ENCODE peak calls at places on chromosome 10, in eight cellular contexts. One of them, this sample, is unnamed.

GRCh38 chr10:21493841-21494220 is 31.7 kb downstream of the SKIDA1 start:
- DNase-seq in brain microvascular endothelial cell: no peak
- DNase-seq in endodermal cell: no peak
- DNase-seq in mesothelial cell of epicardium: no peak
- DNase-seq in RWPE1: no peak
- DNase-seq in GM10248: no peak
- DNase-seq in colonic mucosa: no peak
- DNase-seq in GM12865: no peak
- DNase-seq in this sample: no peak

GRCh38 chr10:110425684-110426293 is 71.9 kb upstream of the DUSP5 start:
- DNase-seq in brain microvascular endothelial cell: peak
- DNase-seq in endodermal cell: no peak
- DNase-seq in mesothelial cell of epicardium: no peak
- DNase-seq in RWPE1: no peak
- DNase-seq in GM10248: peak
- DNase-seq in colonic mucosa: no peak
- DNase-seq in GM12865: peak
- DNase-seq in this sample: no peak

GRCh38 chr10:88515235-88515634 is 67.9 kb downstream of the RNLS start:
- DNase-seq in brain microvascular endothelial cell: no peak
- DNase-seq in endodermal cell: no peak
- DNase-seq in mesothelial cell of epicardium: no peak
- DNase-seq in RWPE1: no peak
- DNase-seq in GM10248: no peak
- DNase-seq in colonic mucosa: no peak
- DNase-seq in GM12865: no peak
- DNase-seq in this sample: no peak

GRCh38 chr10:18583575-18584270 is 67.7 kb downstream of the NSUN6 start:
- DNase-seq in brain microvascular endothelial cell: no peak
- DNase-seq in endodermal cell: peak
- DNase-seq in mesothelial cell of epicardium: no peak
- DNase-seq in RWPE1: no peak
- DNase-seq in GM10248: no peak
- DNase-seq in colonic mucosa: no peak
- DNase-seq in GM12865: no peak
- DNase-seq in this sample: no peak

GRCh38 chr10:112783653-112784426 is 166.2 kb upstream of the TCF7L2 start:
- DNase-seq in brain microvascular endothelial cell: no peak
- DNase-seq in endodermal cell: no peak
- DNase-seq in mesothelial cell of epicardium: no peak
- DNase-seq in RWPE1: no peak
- DNase-seq in GM10248: no peak
- DNase-seq in colonic mucosa: no peak
- DNase-seq in GM12865: no peak
- DNase-seq in this sample: no peak

GRCh38 chr10:33032354-33033254 is 74.6 kb upstream of the ITGB1 start:
- DNase-seq in brain microvascular endothelial cell: peak
- DNase-seq in endodermal cell: no peak
- DNase-seq in mesothelial cell of epicardium: no peak
- DNase-seq in RWPE1: peak
- DNase-seq in GM10248: no peak
- DNase-seq in colonic mucosa: no peak
- DNase-seq in GM12865: peak
- DNase-seq in this sample: no peak

GRCh38 chr10:69968830-69969229 is 83.8 kb upstream of the MACROH2A2 start:
- DNase-seq in brain microvascular endothelial cell: no peak
- DNase-seq in endodermal cell: peak
- DNase-seq in mesothelial cell of epicardium: no peak
- DNase-seq in RWPE1: no peak
- DNase-seq in GM10248: no peak
- DNase-seq in colonic mucosa: no peak
- DNase-seq in GM12865: peak
- DNase-seq in this sample: no peak

GRCh38 chr10:90804354-90804753 is 53.5 kb downstream of the HTR7 start:
- DNase-seq in brain microvascular endothelial cell: no peak
- DNase-seq in endodermal cell: no peak
- DNase-seq in mesothelial cell of epicardium: no peak
- DNase-seq in RWPE1: no peak
- DNase-seq in GM10248: no peak
- DNase-seq in colonic mucosa: no peak
- DNase-seq in GM12865: no peak
- DNase-seq in this sample: no peak

GRCh38 chr10:76209135-76209534 is 777.7 kb downstream of the LRMDA start:
- DNase-seq in brain microvascular endothelial cell: peak
- DNase-seq in endodermal cell: peak
- DNase-seq in mesothelial cell of epicardium: no peak
- DNase-seq in RWPE1: no peak
- DNase-seq in GM10248: no peak
- DNase-seq in colonic mucosa: no peak
- DNase-seq in GM12865: no peak
- DNase-seq in this sample: no peak

GRCh38 chr10:90975096-90975495 is 54.2 kb upstream of the ANKRD1 start:
- DNase-seq in brain microvascular endothelial cell: no peak
- DNase-seq in endodermal cell: no peak
- DNase-seq in mesothelial cell of epicardium: no peak
- DNase-seq in RWPE1: no peak
- DNase-seq in GM10248: no peak
- DNase-seq in colonic mucosa: no peak
- DNase-seq in GM12865: no peak
- DNase-seq in this sample: no peak

GRCh38 chr10:69657866-69658265 is 27.8 kb downstream of the FAM241B start:
- DNase-seq in brain microvascular endothelial cell: no peak
- DNase-seq in endodermal cell: no peak
- DNase-seq in mesothelial cell of epicardium: no peak
- DNase-seq in RWPE1: no peak
- DNase-seq in GM10248: no peak
- DNase-seq in colonic mucosa: no peak
- DNase-seq in GM12865: no peak
- DNase-seq in this sample: no peak

GRCh38 chr10:43940898-43941777 is 292.5 kb upstream of the ZNF32 start:
- DNase-seq in brain microvascular endothelial cell: no peak
- DNase-seq in endodermal cell: peak
- DNase-seq in mesothelial cell of epicardium: no peak
- DNase-seq in RWPE1: no peak
- DNase-seq in GM10248: no peak
- DNase-seq in colonic mucosa: no peak
- DNase-seq in GM12865: no peak
- DNase-seq in this sample: no peak

GRCh38 chr10:62380002-62380401 is 5.8 kb downstream of the ZNF365 start:
- DNase-seq in brain microvascular endothelial cell: peak
- DNase-seq in endodermal cell: no peak
- DNase-seq in mesothelial cell of epicardium: no peak
- DNase-seq in RWPE1: peak
- DNase-seq in GM10248: no peak
- DNase-seq in colonic mucosa: no peak
- DNase-seq in GM12865: no peak
- DNase-seq in this sample: no peak

GRCh38 chr10:127979566-127979965 is 72.7 kb downstream of the PTPRE start:
- DNase-seq in brain microvascular endothelial cell: no peak
- DNase-seq in endodermal cell: no peak
- DNase-seq in mesothelial cell of epicardium: no peak
- DNase-seq in RWPE1: no peak
- DNase-seq in GM10248: no peak
- DNase-seq in colonic mucosa: no peak
- DNase-seq in GM12865: no peak
- DNase-seq in this sample: no peak

GRCh38 chr10:73858013-73858708 is 16.2 kb downstream of the CAMK2G start:
- DNase-seq in brain microvascular endothelial cell: no peak
- DNase-seq in endodermal cell: no peak
- DNase-seq in mesothelial cell of epicardium: no peak
- DNase-seq in RWPE1: no peak
- DNase-seq in GM10248: no peak
- DNase-seq in colonic mucosa: no peak
- DNase-seq in GM12865: no peak
- DNase-seq in this sample: no peak

DNA sequence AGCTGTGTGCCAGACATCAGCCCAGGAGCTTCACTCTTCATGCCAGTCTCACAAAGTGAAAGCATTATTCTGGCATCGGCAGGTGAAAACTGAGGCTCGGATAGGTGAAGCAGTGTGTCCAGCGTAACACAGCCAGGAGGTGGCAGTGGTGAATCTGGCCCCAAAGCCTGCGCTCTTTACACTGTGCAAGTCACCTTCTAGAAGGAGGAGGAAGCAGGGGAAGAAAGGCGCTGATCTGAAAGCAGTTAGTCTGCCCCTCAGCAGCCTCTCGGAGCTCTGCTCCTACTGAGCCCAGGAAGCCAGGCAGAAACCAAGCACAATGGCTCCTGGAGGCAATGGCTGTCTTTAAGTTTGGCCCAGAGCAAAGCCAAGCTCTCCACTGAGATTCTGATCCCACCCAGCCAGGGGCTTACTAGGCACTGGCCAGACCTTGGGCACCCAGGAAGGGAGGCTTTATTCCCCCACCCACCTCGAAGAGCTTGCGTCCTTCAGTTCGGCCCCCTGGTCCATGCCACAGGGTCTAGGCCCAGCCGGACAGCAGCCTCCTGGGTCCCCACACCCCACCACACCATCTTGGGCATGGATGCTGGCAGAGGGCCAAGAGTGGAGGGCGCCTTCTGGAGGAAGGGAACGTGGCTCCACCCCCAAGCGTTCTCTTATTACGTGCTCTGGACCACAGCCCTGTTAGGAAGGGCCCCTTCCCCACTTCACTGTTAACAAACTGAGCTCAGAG is 104.5 kb downstream of the GRID1 start:
- DNase-seq in brain microvascular endothelial cell: no peak
- DNase-seq in endodermal cell: peak
- DNase-seq in mesothelial cell of epicardium: no peak
- DNase-seq in RWPE1: peak
- DNase-seq in GM10248: peak
- DNase-seq in colonic mucosa: no peak
- DNase-seq in GM12865: peak
- DNase-seq in this sample: peak
- TF ChIP-seq CTCF in brain microvascular endothelial cell: no peak
- TF ChIP-seq CTCF in endodermal cell: peak
- TF ChIP-seq CTCF in mesothelial cell of epicardium: no peak
- TF ChIP-seq CTCF in RWPE1: no peak
- TF ChIP-seq CTCF in GM10248: peak
- TF ChIP-seq CTCF in colonic mucosa: peak
- TF ChIP-seq CTCF in GM12865: peak
- TF ChIP-seq CTCF in this sample: peak

DNA sequence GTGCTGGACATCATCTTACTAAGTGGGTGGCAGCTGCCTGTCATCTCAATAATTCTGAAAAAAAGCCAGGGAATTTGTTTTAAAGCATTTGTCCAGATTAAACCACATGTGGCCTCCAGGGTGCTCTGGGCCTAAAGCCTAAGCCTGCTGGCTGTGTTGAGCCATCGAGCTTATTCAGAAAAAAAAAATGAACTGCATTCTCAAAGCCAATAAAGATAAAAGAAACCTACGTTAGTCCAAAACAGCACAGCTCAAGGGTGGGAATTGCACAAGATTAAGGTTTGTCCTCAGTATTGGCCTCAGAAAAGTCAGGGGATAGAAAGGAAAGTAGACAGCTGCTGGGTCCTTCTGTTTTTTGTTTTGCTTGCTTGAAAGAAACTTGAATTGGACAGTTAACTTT is 22.6 kb upstream of the PRTFDC1 start:
- DNase-seq in brain microvascular endothelial cell: peak
- DNase-seq in endodermal cell: no peak
- DNase-seq in mesothelial cell of epicardium: no peak
- DNase-seq in RWPE1: no peak
- DNase-seq in GM10248: no peak
- DNase-seq in colonic mucosa: no peak
- DNase-seq in GM12865: no peak
- DNase-seq in this sample: no peak
- TF ChIP-seq CTCF in brain microvascular endothelial cell: peak
- TF ChIP-seq CTCF in endodermal cell: peak
- TF ChIP-seq CTCF in mesothelial cell of epicardium: no peak
- TF ChIP-seq CTCF in RWPE1: no peak
- TF ChIP-seq CTCF in GM10248: no peak
- TF ChIP-seq CTCF in colonic mucosa: no peak
- TF ChIP-seq CTCF in GM12865: no peak
- TF ChIP-seq CTCF in this sample: no peak

GRCh38 chr10:78290131-78290750 is 256.6 kb downstream of the RPS24 start:
- DNase-seq in brain microvascular endothelial cell: no peak
- DNase-seq in endodermal cell: peak
- DNase-seq in mesothelial cell of epicardium: no peak
- DNase-seq in RWPE1: no peak
- DNase-seq in GM10248: no peak
- DNase-seq in colonic mucosa: no peak
- DNase-seq in GM12865: no peak
- DNase-seq in this sample: no peak
- TF ChIP-seq CTCF in brain microvascular endothelial cell: peak
- TF ChIP-seq CTCF in endodermal cell: peak
- TF ChIP-seq CTCF in mesothelial cell of epicardium: no peak
- TF ChIP-seq CTCF in RWPE1: no peak
- TF ChIP-seq CTCF in GM10248: no peak
- TF ChIP-seq CTCF in colonic mucosa: no peak
- TF ChIP-seq CTCF in GM12865: no peak
- TF ChIP-seq CTCF in this sample: peak

DNA sequence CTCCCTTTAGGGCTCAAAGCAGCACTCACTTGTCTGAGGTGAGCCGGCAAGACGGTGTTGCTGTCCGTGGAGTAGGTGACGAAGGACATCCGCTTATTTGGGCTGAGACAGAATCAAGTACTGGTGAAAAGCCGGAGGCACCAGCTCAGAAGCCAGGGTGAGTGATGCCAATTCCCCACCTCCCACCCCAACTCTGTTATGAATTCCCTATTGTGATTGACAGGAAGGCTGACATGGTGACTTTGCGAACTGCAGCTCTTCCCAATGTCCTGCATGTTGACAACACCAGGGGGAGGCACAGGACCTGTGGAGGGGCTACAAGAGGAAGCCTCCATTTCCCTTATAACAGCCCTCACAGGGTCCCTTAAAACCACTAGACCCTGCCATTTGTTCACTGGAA is 52.3 kb upstream of the MSMB start:
- DNase-seq in brain microvascular endothelial cell: no peak
- DNase-seq in endodermal cell: peak
- DNase-seq in mesothelial cell of epicardium: no peak
- DNase-seq in RWPE1: no peak
- DNase-seq in GM10248: no peak
- DNase-seq in colonic mucosa: no peak
- DNase-seq in GM12865: no peak
- DNase-seq in this sample: no peak
- TF ChIP-seq CTCF in brain microvascular endothelial cell: no peak
- TF ChIP-seq CTCF in endodermal cell: peak
- TF ChIP-seq CTCF in mesothelial cell of epicardium: no peak
- TF ChIP-seq CTCF in RWPE1: no peak
- TF ChIP-seq CTCF in GM10248: no peak
- TF ChIP-seq CTCF in colonic mucosa: no peak
- TF ChIP-seq CTCF in GM12865: no peak
- TF ChIP-seq CTCF in this sample: no peak

DNA sequence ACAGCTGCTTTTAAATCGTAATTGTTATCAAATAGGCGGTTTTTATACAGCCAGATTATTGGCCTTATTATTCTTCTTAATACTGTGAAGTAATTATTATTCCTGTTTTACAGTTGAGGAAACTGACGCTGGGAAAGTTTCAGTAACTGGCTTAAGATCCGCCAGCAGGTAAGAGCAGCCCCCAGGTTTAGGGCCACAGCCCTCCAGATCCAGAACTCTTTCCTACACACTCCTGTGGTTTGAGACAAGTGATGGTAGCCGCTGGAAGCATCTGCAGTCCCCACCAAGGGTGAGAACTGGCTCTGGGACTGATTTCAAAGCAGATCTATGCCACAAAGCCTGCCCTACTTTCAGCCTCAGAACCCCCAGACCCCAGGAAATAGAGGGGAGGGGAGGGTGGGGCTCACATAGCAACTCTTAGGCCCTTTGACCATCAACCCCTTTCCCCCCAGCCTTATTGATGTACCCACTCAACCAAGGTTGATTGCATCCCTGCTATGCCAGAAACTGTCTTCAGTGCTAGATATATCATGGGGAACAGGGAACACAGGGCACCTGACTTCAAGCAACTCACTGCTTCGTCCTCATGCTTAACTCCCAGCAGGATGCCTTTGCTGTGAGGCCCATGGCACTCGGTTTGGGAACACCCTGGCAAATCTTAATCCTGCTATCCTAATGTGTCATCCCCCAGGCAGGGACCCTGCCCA is 2.9 kb upstream of the UNC5B start:
- DNase-seq in brain microvascular endothelial cell: no peak
- DNase-seq in endodermal cell: peak
- DNase-seq in mesothelial cell of epicardium: no peak
- DNase-seq in RWPE1: no peak
- DNase-seq in GM10248: no peak
- DNase-seq in colonic mucosa: no peak
- DNase-seq in GM12865: no peak
- DNase-seq in this sample: no peak
- TF ChIP-seq CTCF in brain microvascular endothelial cell: no peak
- TF ChIP-seq CTCF in endodermal cell: no peak
- TF ChIP-seq CTCF in mesothelial cell of epicardium: no peak
- TF ChIP-seq CTCF in RWPE1: peak
- TF ChIP-seq CTCF in GM10248: no peak
- TF ChIP-seq CTCF in colonic mucosa: no peak
- TF ChIP-seq CTCF in GM12865: no peak
- TF ChIP-seq CTCF in this sample: no peak

This sample was measured in progenitor cell of endocrine pancreas.